ENCODE peak calls at places on chromosomes 1 and 21, in seven cellular contexts. One of them, this sample, is unnamed.

GRCh38 chr1:234722904-234723588 is 113.1 kb upstream of the IRF2BP2 start:
- DNase-seq in lung microvascular endothelial cell: peak
- DNase-seq in G401: peak
- DNase-seq in AG04450: peak
- DNase-seq in Caco-2: no peak
- DNase-seq in ureter: peak
- DNase-seq in GM06990: no peak
- DNase-seq in this sample: peak

GRCh38 chr1:231493421-231494185 is 34.9 kb upstream of the TSNAX start:
- DNase-seq in lung microvascular endothelial cell: no peak
- DNase-seq in ureter: no peak
- DNase-seq in AG04450: no peak
- DNase-seq in G401: no peak
- DNase-seq in Caco-2: no peak
- DNase-seq in GM06990: peak
- DNase-seq in this sample: no peak

GRCh38 chr1:231921951-231922350 is 295.4 kb downstream of the DISC1 start:
- DNase-seq in lung microvascular endothelial cell: no peak
- DNase-seq in AG04450: no peak
- DNase-seq in G401: no peak
- DNase-seq in ureter: no peak
- DNase-seq in GM06990: no peak
- DNase-seq in Caco-2: no peak
- DNase-seq in this sample: no peak

GRCh38 chr1:41535236-41535720 is 50.8 kb upstream of the EDN2 start:
- DNase-seq in lung microvascular endothelial cell: no peak
- DNase-seq in G401: no peak
- DNase-seq in ureter: no peak
- DNase-seq in Caco-2: no peak
- DNase-seq in GM06990: no peak
- DNase-seq in AG04450: no peak
- DNase-seq in this sample: no peak

GRCh38 chr1:221775206-221775605 is 33.3 kb upstream of the DUSP10 start:
- DNase-seq in lung microvascular endothelial cell: no peak
- DNase-seq in AG04450: no peak
- DNase-seq in Caco-2: no peak
- DNase-seq in ureter: no peak
- DNase-seq in GM06990: no peak
- DNase-seq in G401: no peak
- DNase-seq in this sample: no peak

GRCh38 chr1:182087951-182088350 is 26.4 kb upstream of the ZNF648 start:
- DNase-seq in lung microvascular endothelial cell: no peak
- DNase-seq in AG04450: no peak
- DNase-seq in Caco-2: no peak
- DNase-seq in G401: no peak
- DNase-seq in ureter: peak
- DNase-seq in GM06990: no peak
- DNase-seq in this sample: peak

GRCh38 chr1:58778593-58778992 is 5.3 kb downstream of the JUN start:
- DNase-seq in Caco-2: no peak
- DNase-seq in ureter: no peak
- DNase-seq in AG04450: no peak
- DNase-seq in G401: no peak
- DNase-seq in lung microvascular endothelial cell: no peak
- DNase-seq in GM06990: no peak
- DNase-seq in this sample: no peak

GRCh38 chr1:170716835-170717429 is 53.0 kb downstream of the PRRX1 start:
- DNase-seq in AG04450: no peak
- DNase-seq in G401: no peak
- DNase-seq in lung microvascular endothelial cell: no peak
- DNase-seq in Caco-2: no peak
- DNase-seq in ureter: no peak
- DNase-seq in GM06990: no peak
- DNase-seq in this sample: no peak

GRCh38 chr1:171984262-171984661 is 143.0 kb downstream of the DNM3 start:
- DNase-seq in GM06990: no peak
- DNase-seq in AG04450: no peak
- DNase-seq in lung microvascular endothelial cell: no peak
- DNase-seq in ureter: no peak
- DNase-seq in Caco-2: no peak
- DNase-seq in G401: peak
- DNase-seq in this sample: no peak

GRCh38 chr1:181482521-181483083 is 715 bp upstream of the CACNA1E start:
- DNase-seq in GM06990: peak
- DNase-seq in G401: peak
- DNase-seq in ureter: no peak
- DNase-seq in AG04450: no peak
- DNase-seq in Caco-2: no peak
- DNase-seq in lung microvascular endothelial cell: peak
- DNase-seq in this sample: no peak

GRCh38 chr1:115641762-115642167 is at the start of gene VANGL1:
- DNase-seq in ureter: peak
- DNase-seq in G401: no peak
- DNase-seq in lung microvascular endothelial cell: peak
- DNase-seq in AG04450: no peak
- DNase-seq in Caco-2: peak
- DNase-seq in GM06990: peak
- DNase-seq in this sample: peak

GRCh38 chr1:46406881-46407608 is 12.9 kb downstream of the FAAH start:
- DNase-seq in G401: peak
- DNase-seq in ureter: no peak
- DNase-seq in Caco-2: no peak
- DNase-seq in GM06990: no peak
- DNase-seq in lung microvascular endothelial cell: no peak
- DNase-seq in AG04450: no peak
- DNase-seq in this sample: no peak

GRCh38 chr1:237191403-237191802 is 149.4 kb downstream of the RYR2 start:
- DNase-seq in AG04450: no peak
- DNase-seq in ureter: no peak
- DNase-seq in lung microvascular endothelial cell: no peak
- DNase-seq in GM06990: no peak
- DNase-seq in G401: peak
- DNase-seq in Caco-2: no peak
- DNase-seq in this sample: no peak

GRCh38 chr1:7940745-7941436 is at the start of gene TNFRSF9:
- DNase-seq in ureter: no peak
- DNase-seq in G401: no peak
- DNase-seq in lung microvascular endothelial cell: peak
- DNase-seq in GM06990: peak
- DNase-seq in Caco-2: no peak
- DNase-seq in AG04450: no peak
- DNase-seq in this sample: no peak

GRCh38 chr1:23722652-23723051 is 20.6 kb upstream of the ELOA start:
- DNase-seq in G401: no peak
- DNase-seq in lung microvascular endothelial cell: no peak
- DNase-seq in ureter: no peak
- DNase-seq in AG04450: no peak
- DNase-seq in Caco-2: no peak
- DNase-seq in GM06990: peak
- DNase-seq in this sample: no peak

GRCh38 chr21:32940079-32941014 is 85.4 kb upstream of the OLIG2 start:
- DNase-seq in ureter: no peak
- DNase-seq in GM06990: no peak
- DNase-seq in G401: peak
- DNase-seq in AG04450: peak
- DNase-seq in lung microvascular endothelial cell: peak
- DNase-seq in Caco-2: peak
- DNase-seq in this sample: no peak

GRCh38 chr1:101238041-101238515 is 1.3 kb downstream of the S1PR1 start:
- DNase-seq in G401: no peak
- DNase-seq in GM06990: peak
- DNase-seq in lung microvascular endothelial cell: peak
- DNase-seq in Caco-2: no peak
- DNase-seq in ureter: no peak
- DNase-seq in AG04450: no peak
- DNase-seq in this sample: no peak

GRCh38 chr1:222926566-222926965 is 111.7 kb downstream of the DISP1 start:
- DNase-seq in G401: no peak
- DNase-seq in Caco-2: no peak
- DNase-seq in lung microvascular endothelial cell: peak
- DNase-seq in ureter: no peak
- DNase-seq in GM06990: no peak
- DNase-seq in AG04450: peak
- DNase-seq in this sample: no peak

GRCh38 chr1:24935615-24936484 is 5.8 kb upstream of the RUNX3 start:
- DNase-seq in lung microvascular endothelial cell: no peak
- DNase-seq in G401: no peak
- DNase-seq in Caco-2: no peak
- DNase-seq in ureter: no peak
- DNase-seq in GM06990: no peak
- DNase-seq in AG04450: no peak
- DNase-seq in this sample: no peak

GRCh38 chr1:33182452-33182851 is 609 bp upstream of the TRIM62 start:
- DNase-seq in Caco-2: no peak
- DNase-seq in lung microvascular endothelial cell: no peak
- DNase-seq in AG04450: peak
- DNase-seq in GM06990: no peak
- DNase-seq in G401: no peak
- DNase-seq in ureter: no peak
- DNase-seq in this sample: peak

GRCh38 chr1:216750031-216750627 is 26.9 kb upstream of the ESRRG start:
- DNase-seq in lung microvascular endothelial cell: peak
- DNase-seq in ureter: no peak
- DNase-seq in G401: peak
- DNase-seq in AG04450: peak
- DNase-seq in Caco-2: peak
- DNase-seq in GM06990: no peak
- DNase-seq in this sample: no peak

GRCh38 chr1:234699795-234700665 is 90.1 kb upstream of the IRF2BP2 start:
- DNase-seq in ureter: no peak
- DNase-seq in G401: peak
- DNase-seq in Caco-2: no peak
- DNase-seq in GM06990: peak
- DNase-seq in lung microvascular endothelial cell: peak
- DNase-seq in AG04450: no peak
- DNase-seq in this sample: no peak

GRCh38 chr1:109793486-109794318 is 30.0 kb upstream of the EPS8L3 start:
- DNase-seq in Caco-2: no peak
- DNase-seq in AG04450: no peak
- DNase-seq in G401: peak
- DNase-seq in ureter: peak
- DNase-seq in lung microvascular endothelial cell: peak
- DNase-seq in GM06990: no peak
- DNase-seq in this sample: no peak

GRCh38 chr1:174358344-174358743 is 89.4 kb upstream of the GPR52 start:
- DNase-seq in G401: no peak
- DNase-seq in lung microvascular endothelial cell: no peak
- DNase-seq in Caco-2: no peak
- DNase-seq in AG04450: no peak
- DNase-seq in ureter: no peak
- DNase-seq in GM06990: no peak
- DNase-seq in this sample: no peak

GRCh38 chr1:161313554-161314200 is 504 bp upstream of the SDHC start:
- DNase-seq in lung microvascular endothelial cell: no peak
- DNase-seq in G401: peak
- DNase-seq in AG04450: no peak
- DNase-seq in GM06990: no peak
- DNase-seq in ureter: no peak
- DNase-seq in Caco-2: no peak
- DNase-seq in this sample: no peak

GRCh38 chr1:230798491-230798890 is 51.3 kb downstream of the CAPN9 start:
- DNase-seq in G401: no peak
- DNase-seq in GM06990: no peak
- DNase-seq in AG04450: no peak
- DNase-seq in lung microvascular endothelial cell: no peak
- DNase-seq in ureter: no peak
- DNase-seq in Caco-2: no peak
- DNase-seq in this sample: peak

GRCh38 chr1:191306916-191307315 is 829.3 kb upstream of the BRINP3 start:
- DNase-seq in AG04450: no peak
- DNase-seq in ureter: no peak
- DNase-seq in Caco-2: no peak
- DNase-seq in lung microvascular endothelial cell: no peak
- DNase-seq in GM06990: no peak
- DNase-seq in G401: no peak
- DNase-seq in this sample: no peak

GRCh38 chr1:214637722-214638473 is 34.9 kb downstream of the CENPF start:
- DNase-seq in ureter: no peak
- DNase-seq in GM06990: no peak
- DNase-seq in lung microvascular endothelial cell: peak
- DNase-seq in AG04450: peak
- DNase-seq in Caco-2: no peak
- DNase-seq in G401: peak
- DNase-seq in this sample: no peak

GRCh38 chr1:234842726-234843641 is 233.0 kb upstream of the IRF2BP2 start:
- DNase-seq in G401: no peak
- DNase-seq in lung microvascular endothelial cell: no peak
- DNase-seq in AG04450: no peak
- DNase-seq in Caco-2: no peak
- DNase-seq in ureter: no peak
- DNase-seq in GM06990: peak
- DNase-seq in this sample: no peak

GRCh38 chr1:44033756-44034155 is 2.5 kb upstream of the SLC6A9 start:
- DNase-seq in GM06990: no peak
- DNase-seq in Caco-2: no peak
- DNase-seq in ureter: no peak
- DNase-seq in G401: no peak
- DNase-seq in lung microvascular endothelial cell: no peak
- DNase-seq in AG04450: no peak
- DNase-seq in this sample: no peak

GRCh38 chr1:101183388-101183699 is 53.5 kb upstream of the S1PR1 start:
- DNase-seq in lung microvascular endothelial cell: peak
- DNase-seq in GM06990: no peak
- DNase-seq in Caco-2: no peak
- DNase-seq in AG04450: no peak
- DNase-seq in ureter: no peak
- DNase-seq in G401: no peak
- DNase-seq in this sample: no peak

GRCh38 chr1:112696578-112697320 is 10.2 kb downstream of the RHOC start:
- DNase-seq in G401: no peak
- DNase-seq in GM06990: no peak
- DNase-seq in lung microvascular endothelial cell: no peak
- DNase-seq in AG04450: no peak
- DNase-seq in Caco-2: no peak
- DNase-seq in ureter: no peak
- DNase-seq in this sample: no peak